ENCODE peak calls at places on chromosomes 5 and 9, in six cellular contexts. One of them, this sample, is unnamed.

GRCh38 chr9:112361602-112362001 is 18.3 kb upstream of the HSDL2 start:
- DNase-seq in PC-9: no peak
- DNase-seq in astrocyte of the cerebellum: peak
- DNase-seq in GM23248: peak
- DNase-seq in astrocyte of the spinal cord: peak
- DNase-seq in choroid plexus epithelial cell: peak
- DNase-seq in this sample: no peak

GRCh38 chr5:73901455-73901854 is 275.5 kb downstream of the ARHGEF28 start:
- DNase-seq in PC-9: peak
- DNase-seq in astrocyte of the cerebellum: no peak
- DNase-seq in GM23248: no peak
- DNase-seq in astrocyte of the spinal cord: no peak
- DNase-seq in choroid plexus epithelial cell: no peak
- DNase-seq in this sample: no peak

GRCh38 chr5:142861011-142861410 is 90.8 kb downstream of the ARHGAP26 start:
- DNase-seq in PC-9: no peak
- DNase-seq in astrocyte of the cerebellum: no peak
- DNase-seq in GM23248: no peak
- DNase-seq in astrocyte of the spinal cord: no peak
- DNase-seq in choroid plexus epithelial cell: no peak
- DNase-seq in this sample: no peak

GRCh38 chr5:39465843-39466242 is 41.1 kb upstream of the DAB2 start:
- DNase-seq in PC-9: no peak
- DNase-seq in astrocyte of the cerebellum: no peak
- DNase-seq in GM23248: no peak
- DNase-seq in astrocyte of the spinal cord: no peak
- DNase-seq in choroid plexus epithelial cell: no peak
- DNase-seq in this sample: no peak

GRCh38 chr9:109781086-109781485 is 1.1 kb downstream of the PALM2AKAP2 start:
- DNase-seq in PC-9: no peak
- DNase-seq in astrocyte of the cerebellum: no peak
- DNase-seq in GM23248: peak
- DNase-seq in astrocyte of the spinal cord: no peak
- DNase-seq in choroid plexus epithelial cell: peak
- DNase-seq in this sample: no peak

GRCh38 chr9:132401791-132402190 is 4.8 kb downstream of the TTF1 start:
- DNase-seq in PC-9: no peak
- DNase-seq in astrocyte of the cerebellum: no peak
- DNase-seq in GM23248: no peak
- DNase-seq in astrocyte of the spinal cord: no peak
- DNase-seq in choroid plexus epithelial cell: no peak
- DNase-seq in this sample: no peak

GRCh38 chr9:73162987-73163763 is 11.5 kb downstream of the ANXA1 start:
- DNase-seq in PC-9: no peak
- DNase-seq in astrocyte of the cerebellum: no peak
- DNase-seq in GM23248: peak
- DNase-seq in astrocyte of the spinal cord: no peak
- DNase-seq in choroid plexus epithelial cell: no peak
- DNase-seq in this sample: no peak

GRCh38 chr9:117365438-117365837 is 49.4 kb downstream of the ASTN2 start:
- DNase-seq in PC-9: no peak
- DNase-seq in astrocyte of the cerebellum: no peak
- DNase-seq in GM23248: no peak
- DNase-seq in astrocyte of the spinal cord: no peak
- DNase-seq in choroid plexus epithelial cell: no peak
- DNase-seq in this sample: no peak

GRCh38 chr9:74304598-74304997 is 192.5 kb upstream of the RORB start:
- DNase-seq in PC-9: no peak
- DNase-seq in astrocyte of the cerebellum: no peak
- DNase-seq in GM23248: no peak
- DNase-seq in astrocyte of the spinal cord: no peak
- DNase-seq in choroid plexus epithelial cell: no peak
- DNase-seq in this sample: no peak

GRCh38 chr5:37668524-37669047 is 171.3 kb downstream of the GDNF start:
- DNase-seq in PC-9: peak
- DNase-seq in astrocyte of the cerebellum: peak
- DNase-seq in GM23248: peak
- DNase-seq in astrocyte of the spinal cord: peak
- DNase-seq in choroid plexus epithelial cell: peak
- DNase-seq in this sample: peak

GRCh38 chr5:65086234-65086886 is 317.6 kb downstream of the CWC27 start:
- DNase-seq in PC-9: no peak
- DNase-seq in astrocyte of the cerebellum: no peak
- DNase-seq in GM23248: no peak
- DNase-seq in astrocyte of the spinal cord: peak
- DNase-seq in choroid plexus epithelial cell: no peak
- DNase-seq in this sample: no peak

GRCh38 chr9:85420750-85421149 is 321.0 kb downstream of the AGTPBP1 start:
- DNase-seq in PC-9: no peak
- DNase-seq in astrocyte of the cerebellum: peak
- DNase-seq in GM23248: no peak
- DNase-seq in astrocyte of the spinal cord: peak
- DNase-seq in choroid plexus epithelial cell: peak
- DNase-seq in this sample: no peak

GRCh38 chr5:157686841-157687554 is 15.7 kb downstream of the C5orf52 start:
- DNase-seq in PC-9: no peak
- DNase-seq in astrocyte of the cerebellum: no peak
- DNase-seq in GM23248: no peak
- DNase-seq in astrocyte of the spinal cord: no peak
- DNase-seq in choroid plexus epithelial cell: no peak
- DNase-seq in this sample: no peak

GRCh38 chr9:124594673-124595072 is 87.5 kb upstream of the NR5A1 start:
- DNase-seq in PC-9: no peak
- DNase-seq in astrocyte of the cerebellum: no peak
- DNase-seq in GM23248: no peak
- DNase-seq in astrocyte of the spinal cord: peak
- DNase-seq in choroid plexus epithelial cell: no peak
- DNase-seq in this sample: no peak

GRCh38 chr9:127991017-127991756 is 10.4 kb upstream of the EEIG1 start:
- DNase-seq in PC-9: peak
- DNase-seq in astrocyte of the cerebellum: no peak
- DNase-seq in GM23248: no peak
- DNase-seq in astrocyte of the spinal cord: no peak
- DNase-seq in choroid plexus epithelial cell: no peak
- DNase-seq in this sample: no peak

GRCh38 chr5:148583421-148583965 is 70.8 kb downstream of the HTR4 start:
- DNase-seq in PC-9: no peak
- DNase-seq in astrocyte of the cerebellum: no peak
- DNase-seq in GM23248: no peak
- DNase-seq in astrocyte of the spinal cord: no peak
- DNase-seq in choroid plexus epithelial cell: no peak
- DNase-seq in this sample: no peak

GRCh38 chr5:97998946-97999345 is 774.5 kb upstream of the RGMB start:
- DNase-seq in PC-9: no peak
- DNase-seq in astrocyte of the cerebellum: no peak
- DNase-seq in GM23248: no peak
- DNase-seq in astrocyte of the spinal cord: no peak
- DNase-seq in choroid plexus epithelial cell: peak
- DNase-seq in this sample: no peak

GRCh38 chr9:136362450-136362784 is 1.1 kb downstream of the DNLZ start:
- DNase-seq in PC-9: no peak
- DNase-seq in astrocyte of the cerebellum: no peak
- DNase-seq in GM23248: no peak
- DNase-seq in astrocyte of the spinal cord: no peak
- DNase-seq in choroid plexus epithelial cell: no peak
- DNase-seq in this sample: no peak
- H3K4me3 ChIP-seq in PC-9: no peak
- H3K4me3 ChIP-seq in astrocyte of the cerebellum: no peak
- H3K4me3 ChIP-seq in GM23248: peak
- H3K4me3 ChIP-seq in astrocyte of the spinal cord: no peak
- H3K4me3 ChIP-seq in choroid plexus epithelial cell: no peak
- H3K4me3 ChIP-seq in this sample: no peak

GRCh38 chr5:2752059-2752874 is 790 bp upstream of the IRX2 start:
- DNase-seq in PC-9: no peak
- DNase-seq in astrocyte of the cerebellum: no peak
- DNase-seq in GM23248: peak
- DNase-seq in astrocyte of the spinal cord: peak
- DNase-seq in choroid plexus epithelial cell: no peak
- DNase-seq in this sample: no peak

GRCh38 chr5:2754621-2755370 is 3.3 kb upstream of the IRX2 start:
- DNase-seq in PC-9: no peak
- DNase-seq in astrocyte of the cerebellum: no peak
- DNase-seq in GM23248: peak
- DNase-seq in astrocyte of the spinal cord: no peak
- DNase-seq in choroid plexus epithelial cell: no peak
- DNase-seq in this sample: no peak

GRCh38 chr5:2751592-2752021 is at the start of gene IRX2:
- DNase-seq in PC-9: no peak
- DNase-seq in astrocyte of the cerebellum: peak
- DNase-seq in GM23248: peak
- DNase-seq in astrocyte of the spinal cord: peak
- DNase-seq in choroid plexus epithelial cell: peak
- DNase-seq in this sample: peak

GRCh38 chr5:2753452-2754409 is 2.3 kb upstream of the IRX2 start:
- DNase-seq in PC-9: no peak
- DNase-seq in astrocyte of the cerebellum: no peak
- DNase-seq in GM23248: peak
- DNase-seq in astrocyte of the spinal cord: no peak
- DNase-seq in choroid plexus epithelial cell: no peak
- DNase-seq in this sample: no peak

GRCh38 chr5:2752875-2753435 is 1.5 kb upstream of the IRX2 start:
- DNase-seq in PC-9: no peak
- DNase-seq in astrocyte of the cerebellum: no peak
- DNase-seq in GM23248: peak
- DNase-seq in astrocyte of the spinal cord: no peak
- DNase-seq in choroid plexus epithelial cell: no peak
- DNase-seq in this sample: no peak
- H3K4me3 ChIP-seq in PC-9: no peak
- H3K4me3 ChIP-seq in astrocyte of the cerebellum: peak
- H3K4me3 ChIP-seq in GM23248: peak
- H3K4me3 ChIP-seq in astrocyte of the spinal cord: peak
- H3K4me3 ChIP-seq in choroid plexus epithelial cell: no peak
- H3K4me3 ChIP-seq in this sample: peak

DNA sequence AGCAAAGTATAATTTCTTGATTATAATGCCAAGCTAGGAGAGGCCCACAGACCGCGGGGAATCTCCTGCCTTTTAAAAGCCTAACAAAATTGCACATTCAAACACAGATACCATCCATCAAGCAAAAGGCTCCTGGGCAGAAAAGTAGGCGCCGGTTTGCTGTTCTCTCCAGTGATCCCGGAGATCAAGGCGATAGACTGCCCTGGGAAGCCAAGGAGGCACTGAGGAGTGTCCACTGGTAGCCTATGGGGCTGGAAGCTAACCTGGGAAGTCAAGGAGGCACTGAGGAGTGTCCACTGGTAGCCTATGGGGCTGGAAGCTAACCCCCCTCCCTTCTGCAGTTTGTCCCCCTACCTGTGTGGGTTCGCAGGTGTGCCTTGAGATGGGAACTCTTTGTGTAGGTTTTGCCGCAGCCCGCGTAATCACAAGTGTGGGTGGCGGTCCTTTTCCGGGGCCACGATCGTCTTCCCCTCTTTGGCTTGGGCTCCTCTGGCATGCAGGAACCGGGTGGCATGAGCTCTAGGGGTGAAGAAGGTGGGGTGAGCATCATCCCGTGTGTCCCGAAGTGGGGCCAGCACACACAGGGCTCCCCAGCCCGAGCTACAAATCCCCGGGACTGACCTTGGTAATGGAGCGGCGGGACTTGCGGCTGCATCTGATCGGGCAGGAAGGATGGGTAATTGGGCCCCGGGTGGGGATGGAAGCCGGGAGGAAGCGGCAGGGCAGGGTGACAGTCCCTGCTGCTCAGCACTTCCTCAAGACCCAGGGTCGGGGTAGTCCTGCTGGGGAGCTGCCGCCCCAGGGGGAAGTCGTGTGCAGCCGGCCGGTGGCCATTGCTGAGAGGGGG is 2.7 kb downstream of the KLF4 start:
- DNase-seq in PC-9: peak
- DNase-seq in astrocyte of the cerebellum: no peak
- DNase-seq in GM23248: peak
- DNase-seq in astrocyte of the spinal cord: no peak
- DNase-seq in choroid plexus epithelial cell: no peak
- DNase-seq in this sample: no peak
- H3K4me3 ChIP-seq in PC-9: peak
- H3K4me3 ChIP-seq in astrocyte of the cerebellum: peak
- H3K4me3 ChIP-seq in GM23248: peak
- H3K4me3 ChIP-seq in astrocyte of the spinal cord: peak
- H3K4me3 ChIP-seq in choroid plexus epithelial cell: peak
- H3K4me3 ChIP-seq in this sample: peak

GRCh38 chr9:70404261-70404660 is 10.2 kb downstream of the KLF9 start:
- DNase-seq in PC-9: no peak
- DNase-seq in astrocyte of the cerebellum: no peak
- DNase-seq in GM23248: no peak
- DNase-seq in astrocyte of the spinal cord: no peak
- DNase-seq in choroid plexus epithelial cell: no peak
- DNase-seq in this sample: no peak
- H3K4me3 ChIP-seq in PC-9: no peak
- H3K4me3 ChIP-seq in astrocyte of the cerebellum: no peak
- H3K4me3 ChIP-seq in GM23248: peak
- H3K4me3 ChIP-seq in astrocyte of the spinal cord: no peak
- H3K4me3 ChIP-seq in choroid plexus epithelial cell: no peak
- H3K4me3 ChIP-seq in this sample: no peak

DNA sequence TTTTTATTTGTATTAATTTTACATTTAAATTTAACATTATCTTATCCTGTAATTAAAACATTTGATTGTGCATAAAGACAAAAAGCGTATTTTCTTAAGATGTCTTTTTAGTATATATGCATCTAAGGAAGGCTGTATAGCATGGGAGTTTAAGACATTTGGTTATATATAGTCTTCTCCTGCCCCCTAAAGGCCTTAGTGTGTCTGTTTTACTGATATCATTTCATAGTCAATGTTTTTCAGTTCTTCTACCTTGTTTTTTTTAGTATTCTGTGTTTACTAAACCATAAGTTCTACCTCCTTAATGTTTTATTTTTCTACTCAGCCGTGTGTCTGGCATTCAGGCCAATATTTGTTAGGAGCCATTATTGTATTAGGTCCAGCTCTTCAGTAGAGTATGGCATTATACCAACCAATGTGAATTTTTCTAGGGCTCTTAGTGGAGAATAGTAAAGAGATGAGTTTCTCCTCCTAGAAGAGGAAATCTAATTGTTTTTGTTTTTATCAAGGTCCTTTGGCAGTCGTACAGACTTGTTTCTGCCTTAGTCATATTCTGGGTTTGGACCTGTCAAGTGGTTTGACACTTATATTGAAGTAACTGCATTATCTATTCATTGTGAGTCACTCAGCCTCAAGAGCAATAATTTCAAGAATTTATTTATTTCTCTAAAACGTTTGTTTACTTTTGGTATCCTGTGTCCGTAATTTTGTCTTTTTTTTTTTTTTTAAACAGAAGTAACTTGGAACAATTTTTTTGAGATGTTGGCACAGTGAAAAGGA is 74.8 kb downstream of the SLF1 start:
- DNase-seq in PC-9: no peak
- DNase-seq in astrocyte of the cerebellum: no peak
- DNase-seq in GM23248: peak
- DNase-seq in astrocyte of the spinal cord: peak
- DNase-seq in choroid plexus epithelial cell: peak
- DNase-seq in this sample: peak
- H3K4me3 ChIP-seq in PC-9: no peak
- H3K4me3 ChIP-seq in astrocyte of the cerebellum: no peak
- H3K4me3 ChIP-seq in GM23248: peak
- H3K4me3 ChIP-seq in astrocyte of the spinal cord: no peak
- H3K4me3 ChIP-seq in choroid plexus epithelial cell: no peak
- H3K4me3 ChIP-seq in this sample: no peak

GRCh38 chr5:111755942-111756353 is 1.0 kb downstream of the NREP start:
- DNase-seq in PC-9: no peak
- DNase-seq in astrocyte of the cerebellum: no peak
- DNase-seq in GM23248: peak
- DNase-seq in astrocyte of the spinal cord: peak
- DNase-seq in choroid plexus epithelial cell: peak
- DNase-seq in this sample: no peak
- H3K4me3 ChIP-seq in PC-9: no peak
- H3K4me3 ChIP-seq in astrocyte of the cerebellum: peak
- H3K4me3 ChIP-seq in GM23248: peak
- H3K4me3 ChIP-seq in astrocyte of the spinal cord: peak
- H3K4me3 ChIP-seq in choroid plexus epithelial cell: peak
- H3K4me3 ChIP-seq in this sample: peak